ENCODE peak calls at places on chromosomes 12 and 14, in eight cellular contexts. F, H, M, I, Z, J, C and W are unnamed samples. For H3K27me3, the result is how much of the 10 kb centered on the place peaks cover.

GRCh38 chr12:64097346-64098105 is 124.6 kb downstream of the KICS2 start:
- DNase-seq in F (no peak), H (no peak), M (no peak), I (peak), Z (no peak), J (no peak), C (no peak), W (no peak)

GRCh38 chr14:21104448-21105060 is 3.7 kb downstream of the TMEM253 start:
- DNase-seq in F (peak), H (peak), M (peak), I (peak), Z (peak), J (peak), C (peak), W (peak)

GRCh38 chr12:109535231-109535862 is 38.0 kb downstream of the MMAB start:
- DNase-seq in F (no peak), H (no peak), M (no peak), I (no peak), Z (no peak), J (peak), C (no peak), W (no peak)

GRCh38 chr14:73694083-73694482 is 20.1 kb downstream of the PNMA1 start:
- DNase-seq in F (no peak), H (no peak), M (no peak), I (no peak), Z (no peak), J (no peak), C (no peak), W (no peak)

GRCh38 chr12:10562306-10562933 is 51.0 kb downstream of the MAGOHB start:
- DNase-seq in F (no peak), H (no peak), M (no peak), I (peak), Z (no peak), J (no peak), C (no peak), W (no peak)

GRCh38 chr12:85076688-85077430 is 40.7 kb downstream of the LRRIQ1 start:
- DNase-seq in F (no peak), H (peak), M (no peak), I (peak), Z (no peak), J (no peak), C (no peak), W (no peak)

GRCh38 chr14:69399750-69400149 is 1.3 kb downstream of the SLC39A9 start:
- DNase-seq in F (no peak), H (no peak), M (no peak), I (no peak), Z (no peak), J (no peak), C (no peak), W (no peak)

GRCh38 chr14:94769413-94770250 is at the start of gene GSC:
- DNase-seq in F (no peak), H (no peak), M (peak), I (peak), Z (peak), J (no peak), C (no peak), W (no peak)

GRCh38 chr12:93857279-93857894 is 180.2 kb downstream of the CRADD start:
- DNase-seq in F (no peak), H (no peak), M (no peak), I (peak), Z (no peak), J (no peak), C (no peak), W (no peak)

GRCh38 chr14:50399251-50400032 is 2.8 kb upstream of the CDKL1 start:
- DNase-seq in F (peak), H (no peak), M (no peak), I (peak), Z (no peak), J (no peak), C (no peak), W (no peak)

GRCh38 chr12:92007787-92008186 is 137.9 kb downstream of the BTG1 start:
- DNase-seq in F (no peak), H (no peak), M (no peak), I (no peak), Z (no peak), J (no peak), C (no peak), W (no peak)

GRCh38 chr14:89958966-89959365 is 3.2 kb downstream of the TDP1 start:
- DNase-seq in F (no peak), H (no peak), M (no peak), I (no peak), Z (no peak), J (no peak), C (no peak), W (no peak)

GRCh38 chr14:103123634-103124500 is 606 bp downstream of the TNFAIP2 start:
- DNase-seq in F (no peak), H (peak), M (peak), I (no peak), Z (peak), J (peak), C (no peak), W (peak)

GRCh38 chr12:112046003-112046402 is 32.8 kb downstream of the ERP29 start:
- DNase-seq in F (no peak), H (no peak), M (no peak), I (peak), Z (no peak), J (no peak), C (no peak), W (no peak)

GRCh38 chr12:72493390-72493789 is 221.2 kb downstream of the TRHDE start:
- DNase-seq in F (no peak), H (no peak), M (no peak), I (peak), Z (no peak), J (no peak), C (no peak), W (no peak)

GRCh38 chr14:98167702-98168101 is 1104.3 kb downstream of the BCL11B start:
- DNase-seq in F (no peak), H (no peak), M (no peak), I (no peak), Z (no peak), J (no peak), C (no peak), W (no peak)

GRCh38 chr14:56160058-56160457 is 41.8 kb downstream of the PELI2 start:
- DNase-seq in F (no peak), H (no peak), M (no peak), I (no peak), Z (no peak), J (no peak), C (no peak), W (no peak)

GRCh38 chr12:4032906-4033628 is 159.9 kb upstream of the PARP11 start:
- DNase-seq in F (no peak), H (no peak), M (no peak), I (peak), Z (no peak), J (no peak), C (no peak), W (no peak)

GRCh38 chr12:10634427-10634826 is 21.0 kb upstream of the MAGOHB start:
- DNase-seq in F (no peak), H (peak), M (no peak), I (peak), Z (no peak), J (no peak), C (no peak), W (no peak)

GRCh38 chr12:130236421-130236820 is 74.2 kb downstream of the FZD10 start:
- DNase-seq in F (no peak), H (no peak), M (no peak), I (no peak), Z (no peak), J (no peak), C (no peak), W (no peak)

DNA sequence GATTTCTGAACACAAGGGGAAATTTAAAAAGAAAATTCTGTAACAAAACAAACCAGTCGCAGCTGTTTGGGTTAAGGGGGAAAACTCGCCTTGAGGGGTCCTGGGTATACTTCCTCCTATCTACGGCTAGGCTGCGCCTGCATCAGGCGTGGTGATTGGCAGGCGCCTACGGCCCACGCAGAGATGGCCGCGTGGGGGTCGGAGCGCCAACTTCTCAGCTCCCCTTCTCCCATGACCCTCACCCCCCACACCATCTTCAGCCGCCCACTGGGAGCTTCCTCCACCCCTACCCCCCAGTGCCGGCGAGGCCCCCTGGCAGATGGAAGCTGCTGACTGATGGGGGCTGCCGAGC is 12.2 kb downstream of the SIX1 start:
- DNase-seq in F (no peak), H (no peak), M (no peak), I (no peak), Z (no peak), J (no peak), C (no peak), W (no peak)
- H3K4me3 ChIP-seq in F (no peak), H (no peak), M (peak), I (no peak), Z (peak), J (no peak), C (no peak), W (no peak)

DNA sequence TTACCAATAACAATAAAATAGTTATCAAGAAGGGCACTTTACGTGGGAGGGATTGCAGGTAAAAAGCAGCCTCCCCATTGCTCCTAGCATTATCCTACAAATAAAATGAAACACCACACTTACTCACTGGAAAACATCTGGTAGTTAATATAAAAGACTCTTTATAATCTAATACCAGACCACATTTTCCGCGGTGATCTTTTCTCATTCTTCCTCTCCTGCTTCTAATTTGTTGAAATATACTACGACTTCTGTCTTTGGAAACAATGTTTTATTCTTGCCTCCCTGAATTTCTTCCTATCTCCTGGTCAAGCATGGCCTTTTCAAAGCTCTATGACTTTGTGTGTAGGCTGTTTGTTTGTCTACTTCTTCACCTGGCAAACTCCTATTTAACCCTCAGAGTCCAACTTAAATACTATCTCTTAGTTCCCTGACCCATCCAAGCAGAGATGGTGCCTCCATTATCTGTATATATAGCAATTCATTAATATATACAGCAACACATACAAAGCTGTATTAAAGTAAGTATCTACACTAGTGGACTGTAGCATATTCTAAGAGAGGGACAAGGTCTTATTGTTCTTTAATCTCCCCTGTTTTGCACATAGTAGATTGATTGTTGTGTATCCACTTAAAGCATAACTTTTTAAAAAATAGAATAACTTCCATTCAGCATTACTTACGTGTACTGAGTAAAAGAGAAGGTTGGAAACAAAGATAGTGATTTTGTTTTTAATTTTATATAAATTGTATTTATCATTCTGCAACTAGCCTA is 228.3 kb downstream of the CEP128 start:
- DNase-seq in F (no peak), H (no peak), M (no peak), I (no peak), Z (no peak), J (no peak), C (no peak), W (no peak)
- H3K27me3 ChIP-seq in F (under half), H (under half), M (under half), I (under half), Z (under half), J (under half), C (under half), W (under half)

DNA sequence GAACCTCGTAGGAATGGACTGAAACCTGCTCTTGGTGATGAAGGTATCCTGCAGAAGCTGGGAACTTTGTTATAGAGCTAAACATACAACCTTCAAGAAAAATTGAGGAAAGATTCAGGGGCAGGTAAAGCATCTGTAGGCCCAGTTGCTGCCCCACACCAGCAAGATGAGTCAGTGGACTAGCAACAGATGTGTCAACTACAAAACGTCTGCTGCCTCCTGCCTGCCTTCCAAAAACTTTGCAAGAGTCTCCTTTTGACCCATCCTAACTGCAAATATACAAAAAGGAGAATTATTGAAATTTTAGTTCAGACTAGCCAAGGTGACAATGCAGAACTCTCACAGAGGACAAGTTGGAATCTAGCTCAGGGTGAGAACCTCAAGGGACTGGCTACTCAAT is 60.9 kb upstream of the TMTC1 start:
- DNase-seq in F (no peak), H (no peak), M (no peak), I (peak), Z (no peak), J (no peak), C (no peak), W (no peak)
- TF ChIP-seq CTCF in F (no peak), H (no peak), M (no peak), I (peak), Z (no peak), J (no peak), C (no peak), W (no peak)

GRCh38 chr12:1552978-1553471 is 41.4 kb downstream of the FBXL14 start:
- DNase-seq in F (no peak), H (peak), M (no peak), I (peak), Z (no peak), J (no peak), C (no peak), W (no peak)

GRCh38 chr12:1553546-1553945 is 40.8 kb downstream of the FBXL14 start:
- DNase-seq in F (no peak), H (no peak), M (no peak), I (no peak), Z (no peak), J (no peak), C (no peak), W (no peak)

GRCh38 chr12:1552171-1552570 is 42.2 kb downstream of the FBXL14 start:
- DNase-seq in F (no peak), H (peak), M (no peak), I (no peak), Z (no peak), J (no peak), C (no peak), W (no peak)

GRCh38 chr12:1553987-1554982 is 40.1 kb downstream of the FBXL14 start:
- DNase-seq in F (no peak), H (peak), M (no peak), I (no peak), Z (no peak), J (no peak), C (no peak), W (no peak)

DNA sequence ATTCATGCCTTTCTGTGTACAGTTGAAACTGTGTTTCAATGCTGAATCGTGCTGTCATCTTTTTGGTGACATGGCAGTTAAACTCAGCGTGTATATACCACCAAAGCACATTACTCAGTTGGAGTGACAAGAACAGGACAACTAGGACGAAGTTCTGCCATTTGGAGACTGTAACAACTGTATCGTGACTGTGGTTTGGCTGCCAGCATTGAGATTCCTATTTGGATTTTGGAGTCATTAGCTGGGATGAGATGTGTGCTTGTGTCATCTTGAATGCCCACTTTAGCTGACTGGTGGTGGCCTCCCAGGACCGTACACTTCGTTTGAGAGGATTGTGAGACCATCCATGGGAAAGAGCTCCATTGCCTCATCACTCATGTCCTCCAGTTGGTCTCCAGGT is 42.9 kb downstream of the FBXL14 start:
- DNase-seq in F (no peak), H (no peak), M (no peak), I (no peak), Z (no peak), J (no peak), C (no peak), W (no peak)
- H3K4me3 ChIP-seq in F (no peak), H (no peak), M (no peak), I (no peak), Z (no peak), J (no peak), C (no peak), W (no peak)

GRCh38 chr14:99202516-99202915 is 69.5 kb downstream of the BCL11B start:
- DNase-seq in F (no peak), H (no peak), M (no peak), I (no peak), Z (no peak), J (no peak), C (no peak), W (no peak)

GRCh38 chr14:99199854-99200653 is 71.9 kb downstream of the BCL11B start:
- DNase-seq in F (no peak), H (no peak), M (no peak), I (no peak), Z (peak), J (no peak), C (no peak), W (no peak)

GRCh38 chr14:99203080-99203479 is 68.9 kb downstream of the BCL11B start:
- DNase-seq in F (no peak), H (no peak), M (no peak), I (no peak), Z (no peak), J (no peak), C (no peak), W (no peak)

GRCh38 chr14:99200654-99201005 is 71.4 kb downstream of the BCL11B start:
- DNase-seq in F (no peak), H (no peak), M (no peak), I (no peak), Z (no peak), J (no peak), C (no peak), W (no peak)

GRCh38 chr14:99201351-99202073 is 70.5 kb downstream of the BCL11B start:
- DNase-seq in F (no peak), H (no peak), M (no peak), I (no peak), Z (no peak), J (no peak), C (no peak), W (no peak)
- H3K27me3 ChIP-seq in F (under half), H (half or more), M (under half), I (under half), Z (under half), J (under half), C (under half), W (under half)

GRCh38 chr12:59193476-59194050 is 273.3 kb upstream of the LRIG3 start:
- DNase-seq in F (no peak), H (no peak), M (no peak), I (no peak), Z (no peak), J (no peak), C (no peak), W (no peak)

GRCh38 chr12:59196989-59197388 is 276.7 kb upstream of the LRIG3 start:
- DNase-seq in F (no peak), H (no peak), M (no peak), I (no peak), Z (no peak), J (no peak), C (no peak), W (no peak)

GRCh38 chr12:59191372-59191771 is 271.1 kb upstream of the LRIG3 start:
- DNase-seq in F (no peak), H (no peak), M (no peak), I (no peak), Z (no peak), J (no peak), C (no peak), W (no peak)

GRCh38 chr12:59194794-59195193 is 274.5 kb upstream of the LRIG3 start:
- DNase-seq in F (no peak), H (no peak), M (no peak), I (no peak), Z (no peak), J (no peak), C (no peak), W (no peak)
- TF ChIP-seq CTCF in F (no peak), H (no peak), M (no peak), I (no peak), Z (no peak), J (no peak), C (no peak), W (no peak)